ENCODE peak calls at places on chromosomes 7 and 10, in eight cellular contexts. One of them, this sample, is unnamed.

GRCh38 chr10:5599613-5600520 is 66.5 kb downstream of the ASB13 start:
- DNase-seq in spleen: no peak
- DNase-seq in heart left ventricle: no peak
- DNase-seq in A549: no peak
- DNase-seq in transverse colon: no peak
- DNase-seq in GM12878: no peak
- DNase-seq in testis: no peak
- DNase-seq in vagina: no peak
- DNase-seq in this sample: no peak

GRCh38 chr10:65571011-65571570 is 1354.7 kb upstream of the LRRTM3 start:
- DNase-seq in testis: no peak
- DNase-seq in spleen: no peak
- DNase-seq in transverse colon: no peak
- DNase-seq in A549: peak; percentile 6
- DNase-seq in vagina: no peak
- DNase-seq in GM12878: no peak
- DNase-seq in heart left ventricle: no peak
- DNase-seq in this sample: no peak

GRCh38 chr10:9268176-9268575 is 1213.7 kb downstream of the GATA3 start:
- DNase-seq in GM12878: no peak
- DNase-seq in transverse colon: no peak
- DNase-seq in heart left ventricle: no peak
- DNase-seq in vagina: no peak
- DNase-seq in testis: no peak
- DNase-seq in spleen: no peak
- DNase-seq in A549: no peak
- DNase-seq in this sample: no peak

GRCh38 chr7:150514748-150515222 is at the start of gene GIMAP7:
- DNase-seq in GM12878: peak; percentile 56
- DNase-seq in heart left ventricle: no peak
- DNase-seq in A549: no peak
- DNase-seq in spleen: no peak
- DNase-seq in vagina: no peak
- DNase-seq in testis: no peak
- DNase-seq in transverse colon: peak; percentile 42
- DNase-seq in this sample: no peak

GRCh38 chr7:29457141-29457561 is 106.5 kb upstream of the PRR15 start:
- DNase-seq in A549: no peak
- DNase-seq in spleen: no peak
- DNase-seq in heart left ventricle: no peak
- DNase-seq in vagina: no peak
- DNase-seq in testis: no peak
- DNase-seq in GM12878: no peak
- DNase-seq in transverse colon: no peak
- DNase-seq in this sample: no peak

GRCh38 chr7:91518058-91518457 is 253.8 kb downstream of the FZD1 start:
- DNase-seq in testis: no peak
- DNase-seq in transverse colon: no peak
- DNase-seq in heart left ventricle: no peak
- DNase-seq in vagina: no peak
- DNase-seq in spleen: no peak
- DNase-seq in GM12878: no peak
- DNase-seq in A549: no peak
- DNase-seq in this sample: no peak

GRCh38 chr10:120456626-120457430 is at the start of gene PLPP4:
- DNase-seq in heart left ventricle: no peak
- DNase-seq in transverse colon: no peak
- DNase-seq in A549: no peak
- DNase-seq in testis: peak; percentile 69
- DNase-seq in vagina: no peak
- DNase-seq in spleen: no peak
- DNase-seq in GM12878: no peak
- DNase-seq in this sample: peak; percentile 38

GRCh38 chr7:41536116-41536515 is 166.8 kb downstream of the INHBA start:
- DNase-seq in GM12878: no peak
- DNase-seq in transverse colon: no peak
- DNase-seq in vagina: no peak
- DNase-seq in A549: no peak
- DNase-seq in testis: no peak
- DNase-seq in spleen: no peak
- DNase-seq in heart left ventricle: no peak
- DNase-seq in this sample: no peak

GRCh38 chr10:88881335-88881734 is 1.3 kb downstream of the STAMBPL1 start:
- DNase-seq in A549: no peak
- DNase-seq in transverse colon: no peak
- DNase-seq in testis: no peak
- DNase-seq in spleen: no peak
- DNase-seq in GM12878: no peak
- DNase-seq in heart left ventricle: no peak
- DNase-seq in vagina: no peak
- DNase-seq in this sample: no peak

GRCh38 chr10:124323145-124323725 is 95.5 kb downstream of the OAT start:
- DNase-seq in vagina: no peak
- DNase-seq in A549: no peak
- DNase-seq in heart left ventricle: no peak
- DNase-seq in spleen: peak; percentile 59
- DNase-seq in GM12878: no peak
- DNase-seq in transverse colon: no peak
- DNase-seq in testis: no peak
- DNase-seq in this sample: no peak

GRCh38 chr10:76133597-76134255 is 702.3 kb downstream of the LRMDA start:
- DNase-seq in vagina: no peak
- DNase-seq in spleen: no peak
- DNase-seq in heart left ventricle: no peak
- DNase-seq in A549: no peak
- DNase-seq in testis: no peak
- DNase-seq in GM12878: no peak
- DNase-seq in transverse colon: no peak
- DNase-seq in this sample: no peak

GRCh38 chr10:132699411-132700167 is 86.4 kb downstream of the NKX6-2 start:
- DNase-seq in heart left ventricle: peak; percentile 58
- DNase-seq in spleen: peak; percentile 69
- DNase-seq in A549: no peak
- DNase-seq in vagina: no peak
- DNase-seq in transverse colon: no peak
- DNase-seq in GM12878: no peak
- DNase-seq in testis: no peak
- DNase-seq in this sample: no peak

GRCh38 chr7:132141109-132141508 is 435.2 kb downstream of the PLXNA4 start:
- DNase-seq in heart left ventricle: no peak
- DNase-seq in testis: no peak
- DNase-seq in A549: no peak
- DNase-seq in vagina: no peak
- DNase-seq in GM12878: no peak
- DNase-seq in spleen: no peak
- DNase-seq in transverse colon: no peak
- DNase-seq in this sample: no peak

GRCh38 chr7:119175916-119176627 is 951.6 kb downstream of the ANKRD7 start:
- DNase-seq in A549: peak; percentile 2
- DNase-seq in GM12878: peak; percentile 1
- DNase-seq in testis: peak; percentile 80
- DNase-seq in heart left ventricle: no peak
- DNase-seq in vagina: no peak
- DNase-seq in spleen: no peak
- DNase-seq in transverse colon: no peak
- DNase-seq in this sample: no peak

GRCh38 chr10:4807803-4808507 is 18.1 kb upstream of the AKR1E2 start:
- DNase-seq in testis: no peak
- DNase-seq in heart left ventricle: no peak
- DNase-seq in vagina: no peak
- DNase-seq in GM12878: no peak
- DNase-seq in transverse colon: no peak
- DNase-seq in A549: peak; percentile 38
- DNase-seq in spleen: no peak
- DNase-seq in this sample: no peak

GRCh38 chr10:127922675-127923366 is 15.9 kb downstream of the PTPRE start:
- DNase-seq in spleen: no peak
- DNase-seq in heart left ventricle: peak; percentile 90
- DNase-seq in testis: peak; percentile 53
- DNase-seq in A549: peak; percentile 60
- DNase-seq in GM12878: no peak
- DNase-seq in transverse colon: peak; percentile 27
- DNase-seq in vagina: no peak
- DNase-seq in this sample: no peak

GRCh38 chr7:138838166-138838565 is 40.2 kb upstream of the ATP6V0A4 start:
- DNase-seq in heart left ventricle: no peak
- DNase-seq in transverse colon: no peak
- DNase-seq in vagina: no peak
- DNase-seq in GM12878: no peak
- DNase-seq in A549: no peak
- DNase-seq in testis: no peak
- DNase-seq in spleen: no peak
- DNase-seq in this sample: no peak

DNA sequence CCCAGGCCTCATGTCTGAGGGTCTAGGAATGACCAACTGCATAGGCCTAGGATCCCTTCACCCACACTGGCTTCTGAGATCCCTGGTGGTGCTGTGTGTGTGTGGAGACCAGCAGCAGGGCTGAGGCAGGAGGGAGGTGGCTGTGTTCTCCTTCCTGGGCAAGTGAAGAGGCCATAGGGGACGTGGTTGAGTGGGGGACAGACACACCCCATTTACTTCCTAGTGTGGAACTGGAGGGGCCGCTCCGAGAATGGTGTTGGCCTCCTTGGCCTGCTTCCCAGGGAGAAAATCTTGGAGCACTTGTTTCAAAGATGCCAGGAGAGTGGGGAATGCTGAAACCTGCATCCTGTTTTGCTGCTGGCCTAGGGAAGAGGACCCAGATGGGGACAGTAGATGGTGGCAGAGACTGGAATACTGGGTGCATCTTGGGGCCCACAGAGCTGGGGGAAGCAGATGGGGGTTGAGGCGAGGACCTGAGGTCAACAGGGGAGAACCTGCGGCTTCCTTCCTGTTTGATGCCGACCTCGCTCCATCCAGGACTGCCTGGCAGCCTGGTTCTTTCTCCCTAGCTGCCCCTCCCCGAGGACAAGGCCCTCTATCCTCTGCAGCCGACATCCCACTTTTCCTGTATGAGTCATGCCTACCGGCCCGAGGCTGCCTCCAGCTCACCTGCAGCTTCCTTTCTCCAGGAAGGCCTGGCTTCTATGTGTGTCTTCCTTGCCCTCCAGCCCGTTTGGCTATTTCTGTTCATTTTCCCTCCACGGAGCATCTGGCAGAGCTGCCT is 19.2 kb downstream of the UBTD1 start:
- DNase-seq in transverse colon: no peak
- DNase-seq in vagina: no peak
- DNase-seq in heart left ventricle: no peak
- DNase-seq in testis: no peak
- DNase-seq in A549: no peak
- DNase-seq in GM12878: no peak
- DNase-seq in spleen: peak; percentile 61
- DNase-seq in this sample: no peak
- TF ChIP-seq POLR2A in transverse colon: no peak
- TF ChIP-seq POLR2A in vagina: no peak
- TF ChIP-seq POLR2A in heart left ventricle: no peak
- TF ChIP-seq POLR2A in testis: no peak
- TF ChIP-seq POLR2A in A549: no peak
- TF ChIP-seq POLR2A in GM12878: no peak
- TF ChIP-seq POLR2A in spleen: no peak
- TF ChIP-seq POLR2A in this sample: no peak

GRCh38 chr10:12195281-12195602 is 449 bp downstream of the NUDT5 start:
- DNase-seq in heart left ventricle: no peak
- DNase-seq in testis: no peak
- DNase-seq in A549: no peak
- DNase-seq in spleen: no peak
- DNase-seq in transverse colon: no peak
- DNase-seq in vagina: no peak
- DNase-seq in GM12878: no peak
- DNase-seq in this sample: no peak

GRCh38 chr10:12198156-12198555 is 2.2 kb downstream of the CDC123 start:
- DNase-seq in heart left ventricle: no peak
- DNase-seq in testis: no peak
- DNase-seq in transverse colon: no peak
- DNase-seq in A549: no peak
- DNase-seq in GM12878: no peak
- DNase-seq in vagina: no peak
- DNase-seq in spleen: no peak
- DNase-seq in this sample: no peak

GRCh38 chr10:12194752-12195271 is 879 bp downstream of the NUDT5 start:
- DNase-seq in heart left ventricle: no peak
- DNase-seq in testis: peak; percentile 45
- DNase-seq in A549: no peak
- DNase-seq in transverse colon: peak; percentile 49
- DNase-seq in vagina: no peak
- DNase-seq in GM12878: no peak
- DNase-seq in spleen: peak; percentile 82
- DNase-seq in this sample: no peak

GRCh38 chr10:12196531-12197211 is 683 bp downstream of the CDC123 start:
- DNase-seq in spleen: no peak
- DNase-seq in vagina: no peak
- DNase-seq in heart left ventricle: no peak
- DNase-seq in A549: no peak
- DNase-seq in testis: peak; percentile 43
- DNase-seq in transverse colon: no peak
- DNase-seq in GM12878: no peak
- DNase-seq in this sample: no peak

GRCh38 chr10:12195603-12196506 is at the start of the genes CDC123 and NUDT5:
- DNase-seq in transverse colon: peak; percentile 89
- DNase-seq in spleen: peak; percentile 95
- DNase-seq in heart left ventricle: peak; percentile 91
- DNase-seq in A549: peak; percentile 91
- DNase-seq in testis: peak; percentile 95
- DNase-seq in GM12878: peak; percentile 81
- DNase-seq in vagina: peak; percentile 88
- DNase-seq in this sample: peak; percentile 72
- TF ChIP-seq POLR2A in transverse colon: peak; percentile 63
- TF ChIP-seq POLR2A in spleen: peak; percentile 12
- TF ChIP-seq POLR2A in heart left ventricle: no peak
- TF ChIP-seq POLR2A in A549: peak; percentile 80
- TF ChIP-seq POLR2A in testis: no peak
- TF ChIP-seq POLR2A in GM12878: peak; percentile 95
- TF ChIP-seq POLR2A in vagina: no peak
- TF ChIP-seq POLR2A in this sample: peak; percentile 76

DNA sequence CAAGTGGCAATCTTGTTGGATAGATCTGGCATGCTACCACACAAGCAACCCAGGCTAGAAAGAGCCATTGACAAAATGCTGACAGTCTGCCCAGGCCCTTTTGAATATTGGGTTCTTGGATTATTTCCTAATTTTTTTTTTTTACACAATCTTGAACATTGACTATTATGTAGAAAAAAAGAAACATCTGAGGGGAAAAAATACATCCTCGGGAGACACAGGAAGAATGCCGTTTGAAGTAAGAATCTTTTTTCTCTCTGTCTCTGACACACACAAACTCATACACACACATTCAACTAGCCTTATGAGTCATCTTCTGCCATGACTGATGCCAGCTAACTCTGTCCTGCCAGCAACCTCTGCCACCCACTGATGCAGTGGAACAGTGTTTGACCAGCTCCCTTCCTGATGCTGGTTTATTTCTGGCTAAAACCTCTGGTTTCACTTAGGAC is 47.2 kb downstream of the SORBS1 start:
- DNase-seq in vagina: no peak
- DNase-seq in GM12878: no peak
- DNase-seq in transverse colon: no peak
- DNase-seq in A549: peak; percentile 39
- DNase-seq in heart left ventricle: no peak
- DNase-seq in spleen: no peak
- DNase-seq in testis: no peak
- DNase-seq in this sample: no peak
- TF ChIP-seq POLR2A in vagina: no peak
- TF ChIP-seq POLR2A in GM12878: no peak
- TF ChIP-seq POLR2A in transverse colon: no peak
- TF ChIP-seq POLR2A in A549: no peak
- TF ChIP-seq POLR2A in heart left ventricle: no peak
- TF ChIP-seq POLR2A in spleen: no peak
- TF ChIP-seq POLR2A in testis: no peak
- TF ChIP-seq POLR2A in this sample: no peak

GRCh38 chr7:87220026-87220733 is 648 bp upstream of the TMEM243 start:
- DNase-seq in heart left ventricle: peak; percentile 90
- DNase-seq in testis: peak; percentile 79
- DNase-seq in A549: peak; percentile 88
- DNase-seq in transverse colon: peak; percentile 90
- DNase-seq in spleen: peak; percentile 96
- DNase-seq in vagina: no peak
- DNase-seq in GM12878: no peak
- DNase-seq in this sample: peak; percentile 60
- TF ChIP-seq POLR2A in heart left ventricle: no peak
- TF ChIP-seq POLR2A in testis: peak; percentile 43
- TF ChIP-seq POLR2A in A549: peak; percentile 62
- TF ChIP-seq POLR2A in transverse colon: peak; percentile 86
- TF ChIP-seq POLR2A in spleen: peak; percentile 82
- TF ChIP-seq POLR2A in vagina: peak; percentile 88
- TF ChIP-seq POLR2A in GM12878: peak; percentile 94
- TF ChIP-seq POLR2A in this sample: peak; percentile 88

This sample was measured in GM12891.